ENCODE peak calls at places on chromosomes 7 and 10, in nine cellular contexts. J is uterus; I is left lobe of liver; O is HEK293T; K is stimulated activated CD4-positive, alpha-beta T cell treated with anti-CD3 and anti-CD28 coated beads, Interleukin-2, amount 100 ng/mL, for 48 hours; S is myocyte; Q is fibroblast of pulmonary artery; E is fibroblast of villous mesenchyme; T is stimulated activated naive B cell treated with anti-CD40 and anti-IgM and Interleukin-4, amounts not matched to agents 10 μg/mL and 1 μg/mL and 100 μg/mL, for 72 hours. X is an unnamed sample.

GRCh38 chr7:139776486-139777303 is 1.1 kb downstream of the HIPK2 start:
- DNase-seq in O (peak; percentile 46), E (peak; percentile 68), J (peak; percentile 20), Q (peak; percentile 53), I (peak; percentile 73), T (no peak), K (no peak), S (peak; percentile 65), X (peak; percentile 63)

GRCh38 chr10:132307823-132308587 is at the start of gene STK32C:
- DNase-seq in S (peak; percentile 90), J (peak; percentile 90), E (peak; percentile 93), T (peak; percentile 75), Q (peak; percentile 90), K (peak; percentile 89), O (peak; percentile 100), I (peak; percentile 86), X (peak; percentile 95)

GRCh38 chr7:123945938-123946337 is 20.9 kb downstream of the SPAM1 start:
- DNase-seq in S (no peak), O (no peak), I (no peak), J (no peak), Q (no peak), E (no peak), K (no peak), T (no peak), X (no peak)

GRCh38 chr7:33806284-33807157 is 98.8 kb upstream of the BMPER start:
- DNase-seq in K (no peak), Q (peak; percentile 50), T (no peak), O (no peak), E (no peak), S (no peak), J (peak; percentile 24), I (no peak), X (no peak)

GRCh38 chr10:17847586-17848296 is 38.6 kb downstream of the MRC1 start:
- DNase-seq in S (peak; percentile 59), K (no peak), E (peak; percentile 24), J (no peak), T (no peak), I (no peak), O (peak; percentile 15), Q (peak; percentile 41), X (peak; percentile 51)

GRCh38 chr7:69457912-69458491 is 140.3 kb upstream of the AUTS2 start:
- DNase-seq in O (peak; percentile 10), J (no peak), E (no peak), T (no peak), I (peak; percentile 64), Q (peak; percentile 4), S (no peak), K (no peak), X (peak; percentile 45)

GRCh38 chr10:80871083-80871482 is 333.4 kb downstream of the SH2D4B start:
- DNase-seq in S (no peak), Q (no peak), T (no peak), K (no peak), I (no peak), J (no peak), E (no peak), O (no peak), X (no peak)

GRCh38 chr7:2968616-2969397 is 74.9 kb downstream of the CARD11 start:
- DNase-seq in J (no peak), T (no peak), O (peak; percentile 8), Q (no peak), I (peak; percentile 18), S (no peak), E (no peak), K (no peak), X (no peak)

GRCh38 chr10:133158437-133158755 is 1.6 kb upstream of the KNDC1 start:
- DNase-seq in O (no peak), I (no peak), E (no peak), S (no peak), T (no peak), J (peak; percentile 10), K (no peak), Q (no peak), X (no peak)

GRCh38 chr10:120477006-120477722 is 20.1 kb downstream of the PLPP4 start:
- DNase-seq in Q (peak; percentile 40), S (no peak), T (no peak), J (no peak), I (peak; percentile 2), O (no peak), E (peak; percentile 61), K (no peak), X (no peak)

GRCh38 chr7:121994625-121995410 is 121.9 kb downstream of the PTPRZ1 start:
- DNase-seq in O (peak; percentile 54), T (peak; percentile 19), E (peak; percentile 74), S (peak; percentile 83), I (peak; percentile 47), K (peak; percentile 44), J (no peak), Q (peak; percentile 91), X (peak; percentile 82)

GRCh38 chr7:80618105-80618504 is 20.3 kb upstream of the CD36 start:
- DNase-seq in E (no peak), S (no peak), Q (no peak), I (no peak), K (no peak), T (no peak), O (no peak), J (no peak), X (no peak)

GRCh38 chr7:6634021-6634420 is 3.1 kb upstream of the ZNF316 start:
- DNase-seq in K (no peak), O (no peak), J (no peak), T (no peak), E (no peak), Q (no peak), I (no peak), S (no peak), X (no peak)

GRCh38 chr7:391961-392524 is 102.1 kb downstream of the FOXL3 start:
- DNase-seq in I (peak; percentile 35), E (no peak), K (no peak), O (no peak), Q (no peak), J (peak; percentile 6), S (no peak), T (no peak), X (no peak)

GRCh38 chr7:127391591-127392181 is 822 bp downstream of the ZNF800 start:
- DNase-seq in K (peak; percentile 51), O (peak; percentile 35), E (peak; percentile 49), Q (peak; percentile 33), S (peak; percentile 39), T (peak; percentile 31), I (peak; percentile 66), J (no peak), X (peak; percentile 45)

GRCh38 chr7:111459757-111460280 is 102.5 kb downstream of the IMMP2L start:
- DNase-seq in S (no peak), Q (peak; percentile 83), I (no peak), E (no peak), K (no peak), O (no peak), J (no peak), T (no peak), X (no peak)

GRCh38 chr7:80659120-80660055 is 20.9 kb downstream of the CD36 start:
- DNase-seq in O (peak; percentile 12), Q (peak; percentile 64), J (no peak), S (peak; percentile 51), E (peak; percentile 55), I (no peak), T (no peak), K (no peak), X (peak; percentile 57)

GRCh38 chr7:43195256-43195655 is 82.8 kb downstream of the HECW1 start:
- DNase-seq in E (no peak), T (no peak), I (no peak), O (no peak), J (no peak), K (no peak), S (no peak), Q (no peak), X (no peak)

GRCh38 chr7:78770422-78771410 is 682.8 kb downstream of the MAGI2 start:
- DNase-seq in Q (peak; percentile 2), S (no peak), O (peak; percentile 12), K (no peak), E (peak; percentile 9), I (no peak), J (no peak), T (no peak), X (no peak)

GRCh38 chr10:72077275-72077990 is 10.9 kb downstream of the SPOCK2 start:
- DNase-seq in J (no peak), E (no peak), T (no peak), I (no peak), Q (no peak), O (no peak), K (no peak), S (no peak), X (no peak)

GRCh38 chr10:89064764-89065163 is 74.2 kb downstream of the FAS start:
- DNase-seq in O (no peak), S (no peak), T (no peak), Q (peak; percentile 73), E (peak; percentile 74), K (no peak), J (no peak), I (no peak), X (no peak)

GRCh38 chr10:30415613-30416012 is 18.4 kb upstream of the MAP3K8 start:
- DNase-seq in I (no peak), K (no peak), S (no peak), E (no peak), Q (no peak), T (no peak), J (no peak), O (no peak), X (no peak)

GRCh38 chr7:83655951-83656556 is 7.1 kb upstream of the SEMA3E start:
- DNase-seq in O (peak; percentile 38), J (no peak), Q (peak; percentile 75), I (no peak), T (no peak), S (peak; percentile 70), E (peak; percentile 53), K (no peak), X (peak; percentile 77)